ENCODE peak calls at places on chromosomes 11 and 22, in six cellular contexts. E is osteocyte, L is hypothalamus, F is M059J, S is Peyer's patch, G is NB4. M is an unnamed sample.

GRCh38 chr11:116792869-116793475 is 1.3 kb upstream of the APOA5 start:
- DNase-seq in E (peak; percentile 36), L (no peak), F (peak; percentile 85), S (no peak), G (no peak), M (no peak)

GRCh38 chr11:26480041-26480440 is 92.0 kb downstream of the MUC15 start:
- DNase-seq in E (no peak), L (no peak), F (no peak), S (no peak), G (no peak), M (no peak)

GRCh38 chr22:43774318-43774717 is 37.8 kb downstream of the EFCAB6 start:
- DNase-seq in E (no peak), L (no peak), F (no peak), S (no peak), G (no peak), M (no peak)

GRCh38 chr11:125345706-125346561 is 150.1 kb downstream of the FEZ1 start:
- DNase-seq in E (peak; percentile 95), L (peak; percentile 50), F (peak; percentile 46), S (peak; percentile 20), G (peak; percentile 64), M (peak; percentile 10)

GRCh38 chr11:46363455-46363920 is 16.2 kb downstream of the DGKZ start:
- DNase-seq in E (no peak), L (no peak), F (peak; percentile 96), S (no peak), G (peak; percentile 32), M (no peak)

GRCh38 chr11:92751594-92751993 is 217.9 kb upstream of the MTNR1B start:
- DNase-seq in E (no peak), L (no peak), F (no peak), S (no peak), G (no peak), M (no peak)

GRCh38 chr11:18312012-18312411 is 9.9 kb downstream of the HPS5 start:
- DNase-seq in E (no peak), L (no peak), F (peak; percentile 18), S (no peak), G (no peak), M (no peak)

GRCh38 chr22:39658367-39658766 is 87.8 kb downstream of the CACNA1I start:
- DNase-seq in E (no peak), L (no peak), F (no peak), S (peak; percentile 61), G (peak; percentile 43), M (peak; percentile 29)

GRCh38 chr22:25025586-25025985 is 73.1 kb downstream of the KIAA1671 start:
- DNase-seq in E (no peak), L (no peak), F (no peak), S (no peak), G (no peak), M (no peak)

GRCh38 chr11:34339149-34340064 is 18.4 kb downstream of the ABTB2 start:
- DNase-seq in E (no peak), L (no peak), F (peak; percentile 53), S (no peak), G (peak; percentile 95), M (no peak)